ENCODE peak calls at places on chromosomes 4 and X, in nine cellular contexts. S, R, O, D, E, X, T, Y and F are unnamed samples.

GRCh38 chr4:63787326-63787725 is 621.9 kb downstream of the TECRL start:
- DNase-seq in D (no peak), O (no peak), E (no peak), X (no peak), R (no peak), S (no peak), T (no peak), Y (no peak), F (no peak)

GRCh38 chrX:58025979-58026378 is 115.7 kb upstream of the ZXDA start:
- DNase-seq in R (peak; percentile 57), E (peak; percentile 2), D (no peak), X (peak; percentile 2), Y (peak; percentile 10), S (peak; percentile 9), O (no peak), T (peak; percentile 4), F (peak; percentile 19)

GRCh38 chr4:151319490-151319889 is 5.9 kb downstream of the SH3D19 start:
- DNase-seq in E (no peak), T (no peak), R (no peak), X (no peak), S (no peak), D (no peak), Y (no peak), O (no peak), F (no peak)

GRCh38 chr4:150325872-150326271 is 247.6 kb downstream of the DCLK2 start:
- DNase-seq in E (no peak), R (no peak), S (no peak), Y (no peak), O (no peak), D (no peak), T (no peak), X (no peak), F (no peak)

GRCh38 chr4:122796801-122797404 is 29.7 kb upstream of the FGF2 start:
- DNase-seq in S (no peak), D (no peak), Y (no peak), X (no peak), E (no peak), R (no peak), T (no peak), O (no peak), F (no peak)

GRCh38 chr4:40228497-40229365 is 31.9 kb downstream of the RHOH start:
- DNase-seq in R (no peak), E (no peak), Y (peak; percentile 11), S (peak; percentile 36), X (no peak), T (no peak), O (no peak), D (no peak), F (no peak)

GRCh38 chrX:22748093-22748999 is 251.4 kb upstream of the DDX53 start:
- DNase-seq in S (peak; percentile 68), D (no peak), X (peak; percentile 57), R (peak; percentile 58), O (no peak), T (peak; percentile 5), E (peak; percentile 1), Y (peak; percentile 42), F (peak; percentile 37)

GRCh38 chr4:137032242-137032641 is 500.1 kb downstream of the PCDH18 start:
- DNase-seq in R (no peak), X (peak; percentile 3), Y (no peak), E (no peak), O (no peak), T (no peak), D (no peak), S (no peak), F (no peak)

GRCh38 chrX:24301060-24301459 is 12.8 kb downstream of the SUPT20HL2 start:
- DNase-seq in E (no peak), T (no peak), O (no peak), S (no peak), X (peak; percentile 36), D (no peak), Y (no peak), R (no peak), F (no peak)

GRCh38 chr4:87835192-87835591 is 2.4 kb downstream of the MEPE start:
- DNase-seq in T (no peak), X (no peak), S (no peak), O (no peak), R (no peak), E (no peak), Y (peak; percentile 45), D (no peak), F (no peak)

GRCh38 chr4:144808034-144808433 is 162.1 kb downstream of the HHIP start:
- DNase-seq in O (no peak), S (no peak), D (no peak), Y (no peak), E (no peak), R (no peak), X (no peak), T (no peak), F (no peak)

GRCh38 chr4:171812377-171813194 is 618 bp upstream of the GALNTL6 start:
- DNase-seq in D (no peak), E (no peak), S (peak; percentile 61), T (no peak), R (no peak), O (no peak), X (no peak), Y (peak; percentile 18), F (no peak)

GRCh38 chr4:177451108-177451500 is 8.9 kb upstream of the AGA start:
- DNase-seq in X (no peak), T (no peak), S (no peak), Y (no peak), O (no peak), R (no peak), E (no peak), D (no peak), F (no peak)

DNA sequence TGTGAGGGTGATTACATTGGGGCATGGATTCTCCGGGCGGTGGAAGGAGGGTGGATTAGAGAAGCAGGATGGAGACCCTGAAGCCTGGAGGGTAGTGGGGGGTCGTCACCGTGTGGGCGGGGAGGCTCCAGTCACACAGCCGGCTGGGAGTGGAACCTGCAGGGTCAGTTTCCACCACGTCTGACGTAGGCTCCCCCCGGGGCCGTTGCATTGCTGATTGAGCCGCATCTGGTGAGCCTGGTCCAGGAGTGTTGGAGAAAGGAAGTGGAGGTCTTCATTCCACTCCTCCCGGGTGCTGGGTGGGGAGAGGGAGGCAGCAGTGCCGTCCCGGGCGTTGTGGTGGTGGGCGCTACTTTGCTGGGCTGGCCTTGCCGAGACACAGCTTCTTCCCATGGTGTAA is 28.1 kb downstream of the TBC1D14 start:
- DNase-seq in X (no peak), E (no peak), T (no peak), Y (no peak), S (no peak), R (no peak), O (no peak), D (no peak), F (no peak)
- H3K4me1 ChIP-seq in X (peaks cover 8% of the 10 kb centered on the region), E (peaks cover 47% of the 10 kb centered on the region), T (peaks cover 7% of the 10 kb centered on the region), Y (peaks cover 41% of the 10 kb centered on the region), S (peaks cover 34% of the 10 kb centered on the region), R (peaks cover 53% of the 10 kb centered on the region), O (peaks cover 17% of the 10 kb centered on the region), D (peaks cover 12% of the 10 kb centered on the region), F (peaks cover 4% of the 10 kb centered on the region)

DNA sequence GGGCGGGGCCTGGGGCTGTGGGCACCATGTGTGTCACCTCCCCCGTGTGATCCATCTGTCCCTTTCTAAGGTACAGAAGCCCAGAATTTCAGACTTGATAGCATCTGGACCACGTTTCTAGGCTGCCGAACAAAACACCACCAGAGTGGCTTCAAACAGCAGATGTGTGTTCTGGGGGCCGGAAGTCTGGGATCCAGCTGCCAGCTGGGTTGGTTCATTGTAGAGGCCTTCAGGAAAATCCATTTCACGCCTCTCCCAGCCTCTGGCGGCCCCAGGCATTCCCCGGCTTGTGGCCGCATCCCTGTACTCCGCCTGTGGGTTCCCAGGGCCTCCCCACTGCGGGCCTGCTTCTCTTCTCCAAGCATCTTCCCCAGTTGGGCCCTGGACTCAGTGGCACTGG is 39.6 kb upstream of the GPR78 start:
- DNase-seq in O (no peak), R (no peak), X (no peak), E (no peak), Y (no peak), S (no peak), D (no peak), T (no peak), F (no peak)
- H3K4me1 ChIP-seq in O (no peaks in the 10 kb centered on the region), R (peaks cover 8% of the 10 kb centered on the region), X (no peaks in the 10 kb centered on the region), E (peaks cover 5% of the 10 kb centered on the region), Y (peaks cover 9% of the 10 kb centered on the region), S (no peaks in the 10 kb centered on the region), D (no peaks in the 10 kb centered on the region), T (peaks cover 6% of the 10 kb centered on the region), F (peaks cover 2% of the 10 kb centered on the region)

GRCh38 chrX:66022742-66023725 is 16.8 kb downstream of the VSIG4 start:
- DNase-seq in T (no peak), E (no peak), D (no peak), R (no peak), Y (no peak), S (peak; percentile 15), X (peak; percentile 6), O (no peak), F (no peak)

GRCh38 chrX:66021758-66022741 is 17.8 kb downstream of the VSIG4 start:
- DNase-seq in Y (no peak), R (no peak), T (no peak), E (no peak), D (no peak), O (no peak), X (no peak), S (no peak), F (no peak)

GRCh38 chrX:66024570-66024969 is 15.3 kb downstream of the VSIG4 start:
- DNase-seq in O (no peak), T (no peak), X (no peak), S (no peak), D (no peak), E (no peak), R (no peak), Y (no peak), F (no peak)

GRCh38 chrX:66021407-66021757 is 18.5 kb downstream of the VSIG4 start:
- DNase-seq in Y (no peak), R (no peak), T (no peak), S (no peak), X (no peak), E (no peak), D (no peak), O (no peak), F (no peak)

DNA sequence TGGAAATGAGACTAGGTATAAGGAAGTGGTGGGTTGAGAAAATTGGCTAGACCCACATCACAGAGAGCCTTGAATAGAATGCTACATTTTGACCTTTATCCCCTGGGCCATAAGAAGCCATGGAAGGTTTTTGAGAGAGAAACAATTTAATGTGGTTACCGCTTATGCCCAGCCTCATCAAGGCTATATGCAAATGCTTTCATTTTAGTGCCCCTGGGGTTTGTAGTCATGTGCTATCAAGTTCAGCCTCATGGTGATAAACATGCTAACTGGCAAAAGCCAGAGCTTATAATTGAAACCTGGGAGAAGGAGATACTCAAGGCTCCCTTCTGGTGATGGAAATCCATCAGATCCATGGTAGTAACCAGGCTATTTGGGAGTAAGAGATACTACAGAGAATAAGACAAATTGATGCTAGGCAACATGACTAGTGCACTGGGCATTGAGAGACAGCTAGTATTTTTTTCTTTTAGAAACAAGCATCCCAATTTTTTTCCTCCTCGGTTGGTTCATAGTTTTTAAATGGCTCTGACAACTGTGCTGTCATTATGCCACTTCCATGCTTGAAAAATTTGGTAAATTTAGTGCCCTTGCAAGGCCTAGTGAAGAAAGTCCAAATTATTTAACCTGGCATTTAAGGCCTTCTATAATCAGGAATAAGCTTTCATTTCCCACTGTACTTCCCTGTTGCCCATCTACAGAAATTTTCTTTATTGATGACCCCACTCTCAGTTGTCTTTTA is 16.0 kb downstream of the VSIG4 start:
- DNase-seq in T (no peak), Y (no peak), R (no peak), D (no peak), O (no peak), E (no peak), S (no peak), X (no peak), F (no peak)
- H3K4me1 ChIP-seq in T (no peaks in the 10 kb centered on the region), Y (no peaks in the 10 kb centered on the region), R (no peaks in the 10 kb centered on the region), D (no peaks in the 10 kb centered on the region), O (no peaks in the 10 kb centered on the region), E (peaks cover 8% of the 10 kb centered on the region), S (no peaks in the 10 kb centered on the region), X (no peaks in the 10 kb centered on the region), F (no peaks in the 10 kb centered on the region)

GRCh38 chr4:182743815-182744214 is 173.4 kb downstream of the DCTD start:
- DNase-seq in D (no peak), S (no peak), E (no peak), Y (no peak), O (no peak), X (no peak), T (no peak), R (no peak), F (no peak)
- H3K4me1 ChIP-seq in D (no peaks in the 10 kb centered on the region), S (no peaks in the 10 kb centered on the region), E (no peaks in the 10 kb centered on the region), Y (peaks cover 2% of the 10 kb centered on the region), O (no peaks in the 10 kb centered on the region), X (no peaks in the 10 kb centered on the region), T (no peaks in the 10 kb centered on the region), R (peaks cover 9% of the 10 kb centered on the region), F (no peaks in the 10 kb centered on the region)